ENCODE peak calls at places on chromosomes 1 and 21, in ten cellular contexts. D, J, L, U, P, M, K, T, Z and C are unnamed samples.
A peak's percentile ranks its signal among the peaks of the same experiment; 100 is the strongest.

GRCh38 chr1:8706995-8707396 is 110.4 kb downstream of the RERE start:
- DNase-seq in D (no peak), J (no peak), L (no peak), U (no peak), P (no peak), M (peak; percentile 85), K (no peak), T (no peak), Z (no peak), C (no peak)

GRCh38 chr1:186208405-186209129 is 166.5 kb downstream of the TPR start:
- DNase-seq in D (no peak), J (peak; percentile 36), L (no peak), U (no peak), P (no peak), M (peak; percentile 50), K (no peak), T (no peak), Z (no peak), C (no peak)

GRCh38 chr1:111191496-111191895 is 8.9 kb downstream of the DENND2D start:
- DNase-seq in D (no peak), J (peak; percentile 85), L (no peak), U (no peak), P (no peak), M (peak; percentile 85), K (no peak), T (no peak), Z (peak; percentile 30), C (no peak)

GRCh38 chr1:9990944-9991343 is 6.1 kb upstream of the RBP7 start:
- DNase-seq in D (no peak), J (no peak), L (no peak), U (no peak), P (no peak), M (no peak), K (no peak), T (no peak), Z (no peak), C (no peak)

GRCh38 chr1:55127827-55128343 is 87.3 kb downstream of the USP24 start:
- DNase-seq in D (no peak), J (peak; percentile 89), L (no peak), U (no peak), P (peak; percentile 11), M (peak; percentile 49), K (no peak), T (no peak), Z (no peak), C (no peak)

GRCh38 chr1:151175910-151176309 is at the start of gene TMOD4:
- DNase-seq in D (no peak), J (peak; percentile 40), L (no peak), U (no peak), P (no peak), M (no peak), K (peak; percentile 39), T (no peak), Z (no peak), C (peak; percentile 50)

GRCh38 chr1:11842154-11843041 is 5.2 kb downstream of the NPPA start:
- DNase-seq in D (no peak), J (no peak), L (no peak), U (no peak), P (no peak), M (no peak), K (peak; percentile 76), T (no peak), Z (no peak), C (no peak)

GRCh38 chr1:153465728-153466625 is 5.5 kb upstream of the S100A7 start:
- DNase-seq in D (no peak), J (peak; percentile 57), L (peak; percentile 14), U (peak; percentile 69), P (peak; percentile 41), M (peak; percentile 19), K (peak; percentile 77), T (peak; percentile 54), Z (peak; percentile 4), C (peak; percentile 75)

GRCh38 chr1:99171126-99171813 is 93.0 kb upstream of the PLPPR4 start:
- DNase-seq in D (no peak), J (no peak), L (no peak), U (no peak), P (peak; percentile 4), M (no peak), K (no peak), T (no peak), Z (no peak), C (no peak)

GRCh38 chr1:56034222-56034621 is 545.1 kb downstream of the PLPP3 start:
- DNase-seq in D (no peak), J (peak; percentile 12), L (no peak), U (no peak), P (no peak), M (peak; percentile 67), K (no peak), T (no peak), Z (no peak), C (no peak)

GRCh38 chr1:31861346-31861745 is 45.5 kb upstream of the SPOCD1 start:
- DNase-seq in D (no peak), J (no peak), L (no peak), U (no peak), P (no peak), M (no peak), K (no peak), T (no peak), Z (no peak), C (peak; percentile 30)

GRCh38 chr1:4176841-4177240 is 276.8 kb upstream of the C1orf174 start:
- DNase-seq in D (no peak), J (no peak), L (no peak), U (no peak), P (no peak), M (no peak), K (no peak), T (no peak), Z (no peak), C (peak; percentile 1)

GRCh38 chr1:117037802-117038201 is 22.3 kb upstream of the TTF2 start:
- DNase-seq in D (no peak), J (no peak), L (no peak), U (no peak), P (no peak), M (no peak), K (no peak), T (no peak), Z (no peak), C (no peak)

GRCh38 chr1:114756949-114757454 is 782 bp downstream of the CSDE1 start:
- DNase-seq in D (no peak), J (peak; percentile 74), L (no peak), U (peak; percentile 7), P (peak; percentile 26), M (peak; percentile 57), K (peak; percentile 75), T (peak; percentile 4), Z (no peak), C (peak; percentile 5)

GRCh38 chr1:88892146-88892877 is 945 bp upstream of the GTF2B start:
- DNase-seq in D (no peak), J (peak; percentile 61), L (no peak), U (no peak), P (peak; percentile 88), M (peak; percentile 44), K (no peak), T (no peak), Z (no peak), C (no peak)

GRCh38 chr1:4126731-4127594 is 226.9 kb upstream of the C1orf174 start:
- DNase-seq in D (no peak), J (no peak), L (no peak), U (no peak), P (no peak), M (no peak), K (no peak), T (no peak), Z (no peak), C (no peak)

GRCh38 chr1:14648931-14649860 is 50.7 kb downstream of the KAZN start:
- DNase-seq in D (no peak), J (no peak), L (no peak), U (no peak), P (no peak), M (no peak), K (no peak), T (no peak), Z (no peak), C (no peak)

GRCh38 chr1:13487143-13487868 is 26.5 kb downstream of the LRRC38 start:
- DNase-seq in D (no peak), J (no peak), L (no peak), U (no peak), P (no peak), M (no peak), K (peak; percentile 48), T (no peak), Z (no peak), C (no peak)

GRCh38 chr21:42532466-42533181 is 19.0 kb downstream of the SLC37A1 start:
- DNase-seq in D (no peak), J (no peak), L (no peak), U (no peak), P (no peak), M (no peak), K (peak; percentile 94), T (no peak), Z (no peak), C (peak; percentile 55)

GRCh38 chr1:183276386-183276785 is 90.3 kb downstream of the LAMC2 start:
- DNase-seq in D (no peak), J (peak; percentile 51), L (no peak), U (no peak), P (no peak), M (no peak), K (no peak), T (no peak), Z (no peak), C (no peak)

GRCh38 chr1:232316864-232317263 is 313.1 kb downstream of the SIPA1L2 start:
- DNase-seq in D (no peak), J (peak; percentile 6), L (no peak), U (no peak), P (no peak), M (no peak), K (no peak), T (no peak), Z (no peak), C (no peak)

GRCh38 chr1:70504176-70504820 is 93.2 kb downstream of the CTH start:
- DNase-seq in D (no peak), J (peak; percentile 30), L (no peak), U (no peak), P (peak; percentile 77), M (peak; percentile 25), K (no peak), T (no peak), Z (no peak), C (no peak)

GRCh38 chr1:19009882-19010321 is 53.4 kb upstream of the IFFO2 start:
- DNase-seq in D (no peak), J (peak; percentile 97), L (no peak), U (no peak), P (peak; percentile 77), M (peak; percentile 98), K (no peak), T (no peak), Z (peak; percentile 89), C (no peak)

GRCh38 chr1:153794671-153795324 is 19.6 kb downstream of the SLC27A3 start:
- DNase-seq in D (no peak), J (no peak), L (no peak), U (no peak), P (no peak), M (no peak), K (no peak), T (no peak), Z (no peak), C (no peak)

GRCh38 chr1:13548281-13548680 is 34.5 kb upstream of the LRRC38 start:
- DNase-seq in D (no peak), J (no peak), L (no peak), U (no peak), P (no peak), M (no peak), K (no peak), T (no peak), Z (no peak), C (no peak)

GRCh38 chr1:18542351-18542750 is 61.6 kb downstream of the KLHDC7A start:
- DNase-seq in D (no peak), J (no peak), L (no peak), U (no peak), P (no peak), M (no peak), K (no peak), T (no peak), Z (no peak), C (no peak)

GRCh38 chr21:34630536-34631143 is 15.7 kb upstream of the RCAN1 start:
- DNase-seq in D (no peak), J (peak; percentile 64), L (no peak), U (no peak), P (peak; percentile 71), M (peak; percentile 32), K (no peak), T (no peak), Z (no peak), C (peak; percentile 58)

GRCh38 chr1:223846668-223847007 is 891 bp upstream of the TP53BP2 start:
- DNase-seq in D (no peak), J (peak; percentile 56), L (no peak), U (no peak), P (peak; percentile 29), M (no peak), K (no peak), T (no peak), Z (no peak), C (no peak)